ENCODE peak calls at places on chromosome 11, in eight cellular contexts. One of them, this sample, is unnamed.

GRCh38 chr11:72191961-72192381 is at the start of gene FOLR1:
- DNase-seq in SK-N-SH: no peak
- DNase-seq in H1: no peak
- DNase-seq in GM12891: no peak
- DNase-seq in suprapubic skin: no peak
- DNase-seq in GM12892: no peak
- DNase-seq in prostate gland: no peak
- DNase-seq in HepG2: no peak
- DNase-seq in this sample: no peak

GRCh38 chr11:73396251-73396930 is 20.2 kb downstream of the RELT start:
- DNase-seq in suprapubic skin: no peak
- DNase-seq in SK-N-SH: no peak
- DNase-seq in GM12891: no peak
- DNase-seq in H1: no peak
- DNase-seq in prostate gland: no peak
- DNase-seq in HepG2: no peak
- DNase-seq in GM12892: no peak
- DNase-seq in this sample: no peak

GRCh38 chr11:27912916-27913315 is 195.0 kb downstream of the KIF18A start:
- DNase-seq in GM12891: no peak
- DNase-seq in prostate gland: no peak
- DNase-seq in SK-N-SH: no peak
- DNase-seq in HepG2: no peak
- DNase-seq in H1: no peak
- DNase-seq in suprapubic skin: no peak
- DNase-seq in GM12892: no peak
- DNase-seq in this sample: no peak

GRCh38 chr11:14229472-14229871 is 129.5 kb downstream of the RRAS2 start:
- DNase-seq in HepG2: no peak
- DNase-seq in H1: no peak
- DNase-seq in suprapubic skin: no peak
- DNase-seq in SK-N-SH: no peak
- DNase-seq in GM12891: no peak
- DNase-seq in prostate gland: no peak
- DNase-seq in GM12892: no peak
- DNase-seq in this sample: no peak

GRCh38 chr11:92022499-92022898 is 202.1 kb upstream of the FAT3 start:
- DNase-seq in HepG2: no peak
- DNase-seq in suprapubic skin: no peak
- DNase-seq in GM12891: no peak
- DNase-seq in SK-N-SH: no peak
- DNase-seq in GM12892: no peak
- DNase-seq in prostate gland: no peak
- DNase-seq in H1: no peak
- DNase-seq in this sample: no peak

GRCh38 chr11:125364085-125364822 is 131.8 kb downstream of the FEZ1 start:
- DNase-seq in HepG2: no peak
- DNase-seq in GM12891: no peak
- DNase-seq in H1: no peak
- DNase-seq in SK-N-SH: no peak
- DNase-seq in GM12892: no peak
- DNase-seq in prostate gland: no peak
- DNase-seq in suprapubic skin: no peak
- DNase-seq in this sample: no peak

GRCh38 chr11:68666854-68667253 is 17.5 kb upstream of the GAL start:
- DNase-seq in SK-N-SH: peak; percentile 66
- DNase-seq in GM12892: no peak
- DNase-seq in prostate gland: no peak
- DNase-seq in suprapubic skin: peak; percentile 83
- DNase-seq in GM12891: no peak
- DNase-seq in HepG2: no peak
- DNase-seq in H1: no peak
- DNase-seq in this sample: no peak

GRCh38 chr11:120539681-120540369 is 28.3 kb downstream of the GRIK4 start:
- DNase-seq in HepG2: no peak
- DNase-seq in GM12892: no peak
- DNase-seq in GM12891: no peak
- DNase-seq in suprapubic skin: no peak
- DNase-seq in prostate gland: no peak
- DNase-seq in H1: no peak
- DNase-seq in SK-N-SH: peak; percentile 72
- DNase-seq in this sample: no peak

GRCh38 chr11:75283391-75283931 is 42.9 kb downstream of the TPBGL start:
- DNase-seq in SK-N-SH: peak; percentile 54
- DNase-seq in suprapubic skin: no peak
- DNase-seq in HepG2: no peak
- DNase-seq in GM12891: no peak
- DNase-seq in GM12892: no peak
- DNase-seq in prostate gland: no peak
- DNase-seq in H1: no peak
- DNase-seq in this sample: no peak

GRCh38 chr11:41053894-41054293 is 405.6 kb downstream of the LRRC4C start:
- DNase-seq in GM12892: no peak
- DNase-seq in H1: no peak
- DNase-seq in prostate gland: no peak
- DNase-seq in suprapubic skin: no peak
- DNase-seq in SK-N-SH: no peak
- DNase-seq in HepG2: no peak
- DNase-seq in GM12891: no peak
- DNase-seq in this sample: no peak

GRCh38 chr11:121035823-121036222 is 11.9 kb downstream of the TBCEL start:
- DNase-seq in GM12891: no peak
- DNase-seq in SK-N-SH: no peak
- DNase-seq in GM12892: no peak
- DNase-seq in suprapubic skin: no peak
- DNase-seq in H1: no peak
- DNase-seq in prostate gland: no peak
- DNase-seq in HepG2: no peak
- DNase-seq in this sample: no peak

GRCh38 chr11:65766535-65766934 is 14.2 kb downstream of the AP5B1 start:
- DNase-seq in GM12892: no peak
- DNase-seq in HepG2: no peak
- DNase-seq in SK-N-SH: no peak
- DNase-seq in suprapubic skin: no peak
- DNase-seq in prostate gland: no peak
- DNase-seq in H1: no peak
- DNase-seq in GM12891: no peak
- DNase-seq in this sample: no peak

DNA sequence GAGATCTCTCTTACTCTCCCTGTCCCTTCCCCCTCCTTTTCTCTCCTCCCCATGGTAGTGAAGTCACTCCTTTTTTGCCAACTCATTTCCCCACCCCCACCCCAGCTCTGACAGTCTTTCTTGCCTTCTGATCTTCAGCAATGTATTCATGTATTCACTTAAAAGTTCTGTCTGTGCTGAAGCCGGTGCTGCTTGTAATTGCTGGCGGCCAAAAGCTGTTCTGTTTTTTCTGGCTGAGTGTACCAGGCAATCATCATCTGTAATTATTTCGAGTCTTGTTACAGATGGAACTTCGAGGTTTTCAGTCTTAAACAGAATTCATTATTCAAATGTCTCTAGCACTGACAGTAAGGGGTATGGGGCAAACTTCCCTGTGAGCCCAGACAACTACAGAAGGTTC is 99.5 kb downstream of the SPATA19 start:
- DNase-seq in HepG2: no peak
- DNase-seq in prostate gland: no peak
- DNase-seq in GM12892: no peak
- DNase-seq in H1: no peak
- DNase-seq in SK-N-SH: no peak
- DNase-seq in suprapubic skin: no peak
- DNase-seq in GM12891: no peak
- DNase-seq in this sample: no peak
- TF ChIP-seq POLR2AphosphoS5 in HepG2: no peak
- TF ChIP-seq POLR2AphosphoS5 in prostate gland: no peak
- TF ChIP-seq POLR2AphosphoS5 in GM12892: no peak
- TF ChIP-seq POLR2AphosphoS5 in H1: no peak
- TF ChIP-seq POLR2AphosphoS5 in SK-N-SH: no peak
- TF ChIP-seq POLR2AphosphoS5 in suprapubic skin: no peak
- TF ChIP-seq POLR2AphosphoS5 in GM12891: no peak
- TF ChIP-seq POLR2AphosphoS5 in this sample: no peak

DNA sequence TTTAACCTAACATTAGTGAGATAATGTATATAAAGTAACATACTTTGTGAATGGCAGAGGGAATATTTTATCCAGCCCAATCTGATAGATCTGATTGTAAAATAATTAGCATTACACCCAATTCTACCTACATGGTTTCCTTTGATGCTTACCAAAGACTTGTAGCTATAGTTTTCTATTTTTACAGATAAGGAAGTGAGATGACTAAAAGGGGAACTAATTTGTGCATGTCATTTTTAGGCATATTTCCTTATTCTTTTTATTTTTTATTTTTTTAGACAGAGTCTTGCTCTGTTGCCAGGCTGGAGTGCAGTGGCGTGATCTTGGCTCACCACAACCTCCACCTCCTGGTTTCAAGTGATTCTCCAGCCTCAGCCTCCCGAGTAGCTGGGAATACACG is 793.7 kb upstream of the LRRC4C start:
- DNase-seq in HepG2: no peak
- DNase-seq in GM12891: no peak
- DNase-seq in prostate gland: no peak
- DNase-seq in SK-N-SH: no peak
- DNase-seq in suprapubic skin: no peak
- DNase-seq in H1: no peak
- DNase-seq in GM12892: no peak
- DNase-seq in this sample: no peak
- TF ChIP-seq POLR2AphosphoS5 in HepG2: no peak
- TF ChIP-seq POLR2AphosphoS5 in GM12891: no peak
- TF ChIP-seq POLR2AphosphoS5 in prostate gland: no peak
- TF ChIP-seq POLR2AphosphoS5 in SK-N-SH: no peak
- TF ChIP-seq POLR2AphosphoS5 in suprapubic skin: no peak
- TF ChIP-seq POLR2AphosphoS5 in H1: no peak
- TF ChIP-seq POLR2AphosphoS5 in GM12892: no peak
- TF ChIP-seq POLR2AphosphoS5 in this sample: no peak

GRCh38 chr11:19226378-19227195 is 14.2 kb downstream of the E2F8 start:
- DNase-seq in H1: no peak
- DNase-seq in GM12892: no peak
- DNase-seq in GM12891: no peak
- DNase-seq in SK-N-SH: no peak
- DNase-seq in HepG2: no peak
- DNase-seq in prostate gland: no peak
- DNase-seq in suprapubic skin: no peak
- DNase-seq in this sample: no peak

GRCh38 chr11:19229671-19230070 is 11.1 kb downstream of the E2F8 start:
- DNase-seq in GM12892: no peak
- DNase-seq in GM12891: no peak
- DNase-seq in HepG2: no peak
- DNase-seq in H1: no peak
- DNase-seq in prostate gland: no peak
- DNase-seq in suprapubic skin: no peak
- DNase-seq in SK-N-SH: no peak
- DNase-seq in this sample: no peak

GRCh38 chr11:19225599-19225998 is 15.1 kb downstream of the E2F8 start:
- DNase-seq in H1: no peak
- DNase-seq in HepG2: no peak
- DNase-seq in prostate gland: no peak
- DNase-seq in SK-N-SH: no peak
- DNase-seq in GM12892: no peak
- DNase-seq in suprapubic skin: no peak
- DNase-seq in GM12891: no peak
- DNase-seq in this sample: no peak

GRCh38 chr11:19225123-19225522 is 15.6 kb downstream of the E2F8 start:
- DNase-seq in SK-N-SH: no peak
- DNase-seq in GM12891: no peak
- DNase-seq in H1: no peak
- DNase-seq in HepG2: no peak
- DNase-seq in prostate gland: no peak
- DNase-seq in suprapubic skin: no peak
- DNase-seq in GM12892: no peak
- DNase-seq in this sample: no peak

DNA sequence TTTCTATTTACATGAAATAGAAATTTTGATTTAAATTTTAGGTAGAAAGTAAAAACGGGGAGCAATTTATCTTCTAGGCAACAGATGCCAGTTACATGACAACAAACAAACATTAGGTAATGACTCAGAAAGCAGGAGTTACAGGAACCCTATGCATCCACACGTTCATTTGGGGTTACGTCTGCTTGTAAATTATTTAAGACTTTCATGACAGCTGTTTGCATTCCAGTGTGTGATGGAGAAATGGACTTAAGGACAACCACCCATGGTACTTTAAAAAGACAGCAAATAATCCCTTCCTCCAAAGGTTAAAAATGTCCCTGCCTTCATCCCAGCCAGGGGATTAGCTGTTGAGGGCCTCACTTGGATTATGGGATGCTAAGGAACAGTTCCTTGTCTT is 11.8 kb downstream of the E2F8 start:
- DNase-seq in HepG2: no peak
- DNase-seq in suprapubic skin: no peak
- DNase-seq in GM12891: no peak
- DNase-seq in SK-N-SH: no peak
- DNase-seq in H1: no peak
- DNase-seq in GM12892: no peak
- DNase-seq in prostate gland: no peak
- DNase-seq in this sample: no peak
- TF ChIP-seq POLR2AphosphoS5 in HepG2: no peak
- TF ChIP-seq POLR2AphosphoS5 in suprapubic skin: no peak
- TF ChIP-seq POLR2AphosphoS5 in GM12891: no peak
- TF ChIP-seq POLR2AphosphoS5 in SK-N-SH: no peak
- TF ChIP-seq POLR2AphosphoS5 in H1: no peak
- TF ChIP-seq POLR2AphosphoS5 in GM12892: no peak
- TF ChIP-seq POLR2AphosphoS5 in prostate gland: no peak
- TF ChIP-seq POLR2AphosphoS5 in this sample: no peak

GRCh38 chr11:128039140-128040021 is 548.0 kb downstream of the ETS1 start:
- DNase-seq in SK-N-SH: no peak
- DNase-seq in H1: no peak
- DNase-seq in GM12891: no peak
- DNase-seq in HepG2: no peak
- DNase-seq in GM12892: no peak
- DNase-seq in suprapubic skin: peak; percentile 65
- DNase-seq in prostate gland: peak; percentile 48
- DNase-seq in this sample: no peak
- TF ChIP-seq POLR2AphosphoS5 in SK-N-SH: peak; percentile 39
- TF ChIP-seq POLR2AphosphoS5 in H1: no peak
- TF ChIP-seq POLR2AphosphoS5 in GM12891: no peak
- TF ChIP-seq POLR2AphosphoS5 in HepG2: no peak
- TF ChIP-seq POLR2AphosphoS5 in GM12892: no peak
- TF ChIP-seq POLR2AphosphoS5 in suprapubic skin: no peak
- TF ChIP-seq POLR2AphosphoS5 in prostate gland: peak; percentile 30
- TF ChIP-seq POLR2AphosphoS5 in this sample: no peak

GRCh38 chr11:106286881-106287504 is 209.5 kb downstream of the AASDHPPT start:
- DNase-seq in GM12892: no peak
- DNase-seq in SK-N-SH: no peak
- DNase-seq in prostate gland: no peak
- DNase-seq in HepG2: no peak
- DNase-seq in GM12891: no peak
- DNase-seq in H1: no peak
- DNase-seq in suprapubic skin: no peak
- DNase-seq in this sample: no peak

GRCh38 chr11:106288988-106289387 is 211.5 kb downstream of the AASDHPPT start:
- DNase-seq in prostate gland: no peak
- DNase-seq in GM12891: no peak
- DNase-seq in SK-N-SH: no peak
- DNase-seq in HepG2: no peak
- DNase-seq in suprapubic skin: no peak
- DNase-seq in GM12892: no peak
- DNase-seq in H1: no peak
- DNase-seq in this sample: no peak

DNA sequence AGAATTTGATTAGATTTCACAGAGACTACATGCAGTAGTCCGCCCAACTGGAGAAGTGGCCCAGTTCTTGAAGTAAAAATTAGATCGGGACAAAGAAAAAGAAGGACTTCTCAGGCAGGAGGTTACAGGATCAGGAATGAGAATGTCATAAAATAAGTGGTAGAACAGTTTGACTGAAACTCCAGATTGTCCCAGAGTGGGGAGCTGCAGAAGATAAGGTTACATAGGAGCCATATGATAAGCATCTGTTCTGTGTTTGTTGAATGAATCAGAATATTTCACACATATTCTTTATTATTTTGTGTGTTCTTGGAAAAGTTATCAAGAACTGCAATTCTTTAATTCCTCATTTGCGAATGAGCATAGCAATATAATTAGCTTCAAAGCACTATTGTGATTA is 210.6 kb downstream of the AASDHPPT start:
- DNase-seq in GM12891: no peak
- DNase-seq in suprapubic skin: no peak
- DNase-seq in prostate gland: no peak
- DNase-seq in SK-N-SH: no peak
- DNase-seq in HepG2: no peak
- DNase-seq in H1: no peak
- DNase-seq in GM12892: no peak
- DNase-seq in this sample: no peak
- TF ChIP-seq POLR2AphosphoS5 in GM12891: no peak
- TF ChIP-seq POLR2AphosphoS5 in suprapubic skin: no peak
- TF ChIP-seq POLR2AphosphoS5 in prostate gland: no peak
- TF ChIP-seq POLR2AphosphoS5 in SK-N-SH: no peak
- TF ChIP-seq POLR2AphosphoS5 in HepG2: no peak
- TF ChIP-seq POLR2AphosphoS5 in H1: no peak
- TF ChIP-seq POLR2AphosphoS5 in GM12892: no peak
- TF ChIP-seq POLR2AphosphoS5 in this sample: no peak

This sample was measured in vagina.